ENCODE peak calls at places on chromosomes 6 and 20, in four cellular contexts. T is MM.1S, M is GM23248, E is heart left ventricle. Y is an unnamed sample.
A peak's percentile ranks its signal among the peaks of the same experiment; 100 is the strongest.

GRCh38 chr20:6740096-6740495 is 27.4 kb upstream of the BMP2 start:
- DNase-seq in T (no peak), E (no peak), M (no peak), Y (no peak)

GRCh38 chr6:104526383-104526782 is 333.3 kb downstream of the HACE1 start:
- DNase-seq in M (no peak), E (no peak), T (no peak), Y (no peak)

GRCh38 chr20:35595901-35596300 is 19.7 kb upstream of the SPAG4 start:
- DNase-seq in M (no peak), E (no peak), T (no peak), Y (no peak)

GRCh38 chr20:37725165-37725564 is 31.3 kb downstream of the CTNNBL1 start:
- DNase-seq in E (no peak), T (no peak), M (no peak), Y (no peak)

GRCh38 chr6:32700391-32701040 is 34.1 kb upstream of the HLA-DQB1 start:
- DNase-seq in E (peak; percentile 29), T (peak; percentile 38), M (peak; percentile 67), Y (peak; percentile 88)

GRCh38 chr6:79072640-79073181 is 5.3 kb downstream of the PHIP start:
- DNase-seq in M (no peak), E (no peak), T (no peak), Y (no peak)

GRCh38 chr20:10034717-10035571 is at the start of gene ANKEF1:
- DNase-seq in T (peak; percentile 89), E (peak; percentile 76), M (peak; percentile 18), Y (peak; percentile 82)

GRCh38 chr6:162017551-162017950 is 710.0 kb downstream of the PRKN start:
- DNase-seq in E (no peak), M (no peak), T (no peak), Y (no peak)

GRCh38 chr20:62246872-62247652 is 8.7 kb downstream of the OSBPL2 start:
- DNase-seq in M (no peak), T (no peak), E (no peak), Y (peak; percentile 86)

GRCh38 chr6:52603000-52603795 is 26.3 kb upstream of the TRAM2 start:
- DNase-seq in E (no peak), M (peak; percentile 84), T (no peak), Y (no peak)

GRCh38 chr6:5726976-5727718 is 279.6 kb downstream of the NRN1 start:
- DNase-seq in M (no peak), T (no peak), E (no peak), Y (peak; percentile 87)

GRCh38 chr6:6565488-6565887 is 23.0 kb upstream of the LY86 start:
- DNase-seq in T (no peak), E (no peak), M (no peak), Y (no peak)

GRCh38 chr6:120198033-120198432 is 848.5 kb upstream of the MAN1A1 start:
- DNase-seq in M (no peak), E (no peak), T (no peak), Y (no peak)

GRCh38 chr20:36399147-36399968 is 93.2 kb downstream of the DLGAP4 start:
- DNase-seq in M (peak; percentile 42), E (no peak), T (peak; percentile 79), Y (peak; percentile 83)

GRCh38 chr6:106072501-106073140 is 13.5 kb upstream of the PRDM1 start:
- DNase-seq in E (no peak), T (no peak), M (no peak), Y (no peak)

GRCh38 chr20:33210371-33210770 is 6.8 kb upstream of the BPIFA3 start:
- DNase-seq in E (no peak), T (no peak), M (no peak), Y (no peak)

GRCh38 chr6:166785131-166785530 is 158.1 kb upstream of the RPS6KA2 start:
- DNase-seq in T (no peak), M (no peak), E (no peak), Y (no peak)

GRCh38 chr6:24907959-24908358 is 27.8 kb downstream of the RIPOR2 start:
- DNase-seq in E (no peak), M (peak; percentile 10), T (no peak), Y (no peak)

GRCh38 chr20:8291200-8291599 is 159.1 kb downstream of the PLCB1 start:
- DNase-seq in E (no peak), M (no peak), T (no peak), Y (no peak)

GRCh38 chr6:155319902-155320301 is 5.6 kb upstream of the TFB1M start:
- DNase-seq in E (no peak), T (no peak), M (no peak), Y (no peak)

GRCh38 chr6:10418361-10418861 is 3.5 kb upstream of the TFAP2A start:
- DNase-seq in M (no peak), E (no peak), T (no peak), Y (no peak)

GRCh38 chr6:95294047-95294446 is 283.3 kb upstream of the MANEA start:
- DNase-seq in T (no peak), E (no peak), M (no peak), Y (no peak)

GRCh38 chr6:112014483-112014882 is 39.4 kb upstream of the CCN6 start:
- DNase-seq in T (no peak), M (peak; percentile 79), E (no peak), Y (no peak)

GRCh38 chr6:135936606-135937005 is 85.1 kb downstream of the PDE7B start:
- DNase-seq in M (peak; percentile 97), E (no peak), T (no peak), Y (peak; percentile 39)

GRCh38 chr6:107304421-107305025 is 154.8 kb downstream of the PDSS2 start:
- DNase-seq in E (no peak), M (no peak), T (no peak), Y (no peak)

GRCh38 chr6:5279891-5280338 is 18.6 kb downstream of the FARS2 start:
- DNase-seq in E (no peak), M (no peak), T (no peak), Y (no peak)

GRCh38 chr6:134240664-134241431 is 77.1 kb downstream of the SGK1 start:
- DNase-seq in E (peak; percentile 71), M (no peak), T (no peak), Y (no peak)

GRCh38 chr6:118712955-118713354 is 61.6 kb upstream of the CEP85L start:
- DNase-seq in T (no peak), E (no peak), M (peak; percentile 80), Y (no peak)

GRCh38 chr6:45843848-45844521 is 171.7 kb downstream of the CLIC5 start:
- DNase-seq in T (no peak), E (no peak), M (peak; percentile 56), Y (no peak)

GRCh38 chr6:45586216-45587171 is 208.8 kb upstream of the SUPT3H start:
- DNase-seq in T (no peak), M (no peak), E (no peak), Y (no peak)

GRCh38 chr6:12291083-12291784 is 1.1 kb downstream of the EDN1 start:
- DNase-seq in T (no peak), M (no peak), E (no peak), Y (no peak)

GRCh38 chr6:146041282-146041681 is 12.4 kb downstream of the GRM1 start:
- DNase-seq in E (no peak), M (peak; percentile 36), T (peak; percentile 16), Y (no peak)

GRCh38 chr6:125503181-125503580 is 201.4 kb upstream of the HDDC2 start:
- DNase-seq in M (no peak), T (no peak), E (no peak), Y (no peak)

GRCh38 chr6:132228894-132229293 is 172.4 kb downstream of the MOXD1 start:
- DNase-seq in E (no peak), M (no peak), T (no peak), Y (no peak)

GRCh38 chr6:167537816-167538215 is 212.9 kb downstream of the TTLL2 start:
- DNase-seq in E (no peak), T (no peak), M (no peak), Y (no peak)

GRCh38 chr6:142443102-142443501 is 141.3 kb downstream of the ADGRG6 start:
- DNase-seq in T (no peak), E (no peak), M (no peak), Y (no peak)
- H3K36me3 ChIP-seq in T (no peaks in the 10 kb centered on the region), E (no peaks in the 10 kb centered on the region), M (no peaks in the 10 kb centered on the region), Y (no peaks in the 10 kb centered on the region)

GRCh38 chr6:47106216-47106615 is 64.1 kb upstream of the ADGRF1 start:
- DNase-seq in T (no peak), M (no peak), E (no peak), Y (no peak)
- H3K4me3 ChIP-seq in T (no peak overlapping the region), M (no peak overlapping the region), E (no peak overlapping the region), Y (no peak overlapping the region)

GRCh38 chr6:30463242-30463641 is 26.1 kb upstream of the HLA-E start:
- DNase-seq in T (no peak), M (no peak), E (no peak), Y (no peak)
- H3K27ac ChIP-seq in T (no peak overlapping the region), M (no peak overlapping the region), E (no peak overlapping the region), Y (no peak overlapping the region)

GRCh38 chr6:26468829-26469228 is 11.1 kb downstream of the BTN2A1 start:
- DNase-seq in E (no peak), M (no peak), T (no peak), Y (no peak)

GRCh38 chr6:26470643-26471042 is 12.9 kb downstream of the BTN2A1 start:
- DNase-seq in E (no peak), M (no peak), T (no peak), Y (no peak)

GRCh38 chr6:26464416-26465131 is 6.8 kb downstream of the BTN2A1 start:
- DNase-seq in M (no peak), E (no peak), T (no peak), Y (no peak)

GRCh38 chr6:26464014-26464413 is 6.3 kb downstream of the BTN2A1 start:
- DNase-seq in E (no peak), T (no peak), M (no peak), Y (no peak)

GRCh38 chr6:26465776-26466175 is 8.0 kb downstream of the BTN2A1 start:
- DNase-seq in E (no peak), T (no peak), M (no peak), Y (no peak)
- H3K36me3 ChIP-seq in E (peaks cover 53% of the 10 kb centered on the region), T (peaks cover 9% of the 10 kb centered on the region), M (peaks cover 57% of the 10 kb centered on the region), Y (peaks cover 76% of the 10 kb centered on the region)

GRCh38 chr6:34809914-34810882 is 18.3 kb downstream of the BLTP3A start:
- DNase-seq in T (no peak), M (no peak), E (no peak), Y (no peak)
- H3K4me3 ChIP-seq in T (no peak overlapping the region), M (no peak overlapping the region), E (no peak overlapping the region), Y (no peak overlapping the region)

DNA sequence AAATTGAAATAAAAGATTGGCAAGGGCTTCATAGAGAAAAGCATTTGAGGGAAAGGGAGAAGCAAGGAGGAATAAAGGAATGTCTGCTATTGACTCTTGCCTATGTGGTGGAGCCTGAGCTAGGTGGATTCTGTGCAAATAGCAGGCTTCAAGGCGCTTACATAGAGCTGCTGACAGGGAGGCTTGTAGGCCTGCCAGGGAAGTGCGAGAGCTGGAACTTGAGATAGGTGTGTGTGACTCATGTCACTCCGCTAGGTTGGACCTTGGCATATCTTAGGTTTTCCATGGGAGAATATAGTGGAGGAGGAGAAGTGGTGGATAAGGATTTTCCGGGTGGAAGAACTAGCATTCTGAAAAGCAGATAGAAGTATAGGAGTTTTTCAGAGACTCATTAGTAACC is 14.0 kb downstream of the SNRNP48 start:
- DNase-seq in T (no peak), E (peak; percentile 35), M (no peak), Y (no peak)
- H3K27ac ChIP-seq in T (no peak overlapping the region), E (no peak overlapping the region), M (no peak overlapping the region), Y (no peak overlapping the region)

GRCh38 chr20:38754924-38755323 is 6.7 kb downstream of the ACTR5 start:
- DNase-seq in M (no peak), E (no peak), T (no peak), Y (peak; percentile 0)
- H3K36me3 ChIP-seq in M (peaks cover 21% of the 10 kb centered on the region), E (peaks cover 6% of the 10 kb centered on the region), T (no peaks in the 10 kb centered on the region), Y (peaks cover 50% of the 10 kb centered on the region)

Y was measured in osteoblast.